ENCODE peak calls at places on chromosomes 7 and 10, in eight cellular contexts. E is fibroblast of pulmonary artery, T is epithelial cell of proximal tubule, N is HepG2, G is A549, R is heart right ventricle, W is colonic mucosa, P is GM23338. M is an unnamed sample.

GRCh38 chr10:11012880-11013279 is 4.8 kb upstream of the CELF2 start:
- DNase-seq in T (no peak), R (no peak), G (no peak), E (no peak), W (no peak), P (no peak), N (no peak), M (no peak)

GRCh38 chr7:85185355-85186082 is 1.3 kb downstream of the SEMA3D start:
- DNase-seq in N (no peak), W (peak), P (peak), G (peak), R (peak), E (peak), T (no peak), M (no peak)

GRCh38 chr7:44517175-44517574 is 24.0 kb downstream of the NPC1L1 start:
- DNase-seq in E (no peak), G (no peak), R (no peak), N (no peak), W (no peak), P (no peak), T (no peak), M (no peak)

GRCh38 chr10:86365346-86366032 is 1.1 kb downstream of the GRID1 start:
- DNase-seq in P (peak), W (no peak), G (no peak), N (no peak), E (no peak), R (no peak), T (no peak), M (no peak)

GRCh38 chr7:34879871-34880270 is 157.4 kb downstream of the DPY19L1 start:
- DNase-seq in R (no peak), E (no peak), G (no peak), T (no peak), N (no peak), W (no peak), P (no peak), M (no peak)

GRCh38 chr10:47047577-47048532 is 136.6 kb downstream of the PTPN20 start:
- DNase-seq in W (peak), G (peak), N (peak), T (no peak), E (peak), R (peak), P (peak), M (no peak)

GRCh38 chr10:48671914-48672595 is 12.6 kb upstream of the WDFY4 start:
- DNase-seq in N (no peak), G (no peak), T (no peak), W (no peak), P (no peak), R (no peak), E (no peak), M (no peak)

GRCh38 chr7:82816272-82816671 is 346.4 kb downstream of the PCLO start:
- DNase-seq in T (no peak), R (no peak), W (no peak), P (peak), E (no peak), G (no peak), N (no peak), M (no peak)

GRCh38 chr10:131252586-131253276 is 58.8 kb downstream of the TCERG1L start:
- DNase-seq in N (no peak), W (no peak), R (no peak), G (no peak), T (no peak), P (no peak), E (no peak), M (no peak)

GRCh38 chr7:27840314-27840713 is 100.4 kb downstream of the TAX1BP1 start:
- DNase-seq in P (no peak), R (no peak), G (no peak), W (no peak), T (no peak), E (no peak), N (no peak), M (no peak)

GRCh38 chr10:31650010-31650409 is 278.6 kb downstream of the ARHGAP12 start:
- DNase-seq in E (peak), N (no peak), W (peak), G (peak), P (no peak), R (peak), T (no peak), M (peak)

GRCh38 chr10:42987575-42987974 is 89.3 kb upstream of the RET start:
- DNase-seq in T (no peak), G (no peak), N (no peak), E (no peak), P (no peak), W (peak), R (no peak), M (no peak)

GRCh38 chr7:14210075-14210474 is 220.6 kb upstream of the ETV1 start:
- DNase-seq in E (no peak), G (no peak), P (no peak), N (no peak), W (no peak), T (no peak), R (no peak), M (no peak)

GRCh38 chr10:44992070-44992731 is 8.5 kb upstream of the ZNF22 start:
- DNase-seq in R (peak), N (no peak), T (no peak), E (no peak), P (no peak), G (no peak), W (peak), M (no peak)

GRCh38 chr10:67506083-67506756 is 189.8 kb downstream of the CTNNA3 start:
- DNase-seq in G (no peak), P (no peak), W (no peak), N (no peak), E (no peak), T (no peak), R (no peak), M (no peak)

GRCh38 chr7:24756989-24757798 is at the start of gene GSDME:
- DNase-seq in R (peak), G (peak), T (no peak), W (peak), E (peak), P (peak), N (peak), M (no peak)

GRCh38 chr7:142376356-142376997 is 118.6 kb upstream of the PRSS58 start:
- DNase-seq in G (no peak), R (no peak), T (no peak), N (no peak), E (peak), W (no peak), P (no peak), M (no peak)

GRCh38 chr10:51937313-51937712 is 237.9 kb upstream of the CSTF2T start:
- DNase-seq in W (no peak), N (no peak), G (no peak), R (no peak), P (no peak), T (no peak), E (peak), M (no peak)

GRCh38 chr7:87411186-87411585 is 64.3 kb downstream of the ABCB4 start:
- DNase-seq in P (no peak), W (no peak), R (no peak), N (no peak), G (no peak), E (no peak), T (no peak), M (no peak)

GRCh38 chr7:30548762-30549344 is 44.2 kb upstream of the GGCT start:
- DNase-seq in G (peak), E (peak), W (peak), P (peak), T (no peak), N (peak), R (peak), M (no peak)

GRCh38 chr7:50555594-50556140 is 9.5 kb downstream of the DDC start:
- DNase-seq in G (no peak), W (no peak), T (no peak), N (no peak), R (no peak), E (no peak), P (no peak), M (no peak)

DNA sequence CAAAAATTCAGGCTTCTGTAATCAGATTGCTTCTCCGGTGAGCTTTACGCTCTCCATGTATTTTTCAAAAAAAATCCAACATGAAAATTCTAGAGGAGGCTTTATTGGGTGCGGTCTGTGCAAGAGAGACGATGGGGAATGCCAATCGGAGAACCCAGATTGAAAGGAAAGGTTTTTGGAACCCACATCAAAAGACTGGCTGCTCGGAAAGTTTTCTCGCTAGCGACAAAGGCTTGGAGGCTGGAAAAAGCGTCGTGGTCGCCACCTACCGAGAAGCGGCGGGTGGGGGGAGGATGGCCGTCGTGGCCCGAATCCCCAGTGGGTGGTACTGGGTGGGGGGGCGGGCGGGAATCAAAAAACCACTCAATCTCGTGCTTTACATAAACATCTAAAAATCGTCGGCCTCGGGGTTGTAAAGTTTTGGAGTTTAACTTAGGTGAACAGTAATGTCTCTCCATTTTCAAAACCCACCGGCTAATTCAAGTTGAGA is 1.1 kb upstream of the GTF2I start:
- DNase-seq in N (peak), W (peak), T (no peak), R (peak), G (peak), E (no peak), P (peak), M (no peak)
- TF ChIP-seq CTCF in N (peak), W (no peak), T (no peak), R (peak), G (peak), E (no peak), P (peak), M (peak)

DNA sequence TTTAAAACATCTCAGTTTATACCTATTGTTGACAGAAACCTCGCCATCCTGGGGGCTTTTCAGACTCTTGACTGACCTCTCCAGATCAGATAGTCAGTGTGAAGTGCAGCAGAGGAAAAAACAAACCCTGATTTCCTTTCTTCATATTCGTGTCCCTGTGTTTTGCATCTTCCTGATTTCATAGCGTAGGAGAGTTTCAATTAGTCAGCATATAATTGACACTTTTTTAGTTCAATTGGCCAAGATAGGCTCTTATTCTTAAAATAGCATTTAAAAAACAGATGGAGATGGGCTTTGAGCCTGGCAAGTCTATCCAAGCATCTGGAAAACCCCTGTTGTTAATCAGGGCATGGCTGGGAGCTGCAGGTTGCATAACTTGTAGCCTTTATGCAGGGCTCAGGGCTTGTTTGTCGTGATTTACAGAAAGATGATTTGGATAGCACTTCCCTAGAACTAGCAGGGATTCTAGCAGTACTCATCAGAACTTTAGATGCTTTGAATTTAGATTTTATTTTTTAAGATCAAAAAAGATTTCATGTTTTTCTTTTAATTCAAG is 270.6 kb upstream of the FZD8 start:
- DNase-seq in W (no peak), T (peak), N (no peak), P (peak), G (no peak), R (no peak), E (peak), M (peak)
- H3K4me3 ChIP-seq in W (no peak), T (no peak), N (no peak), P (no peak), G (no peak), R (no peak), E (no peak), M (no peak)

GRCh38 chr7:151981223-151981622 is 25.0 kb downstream of the GALNTL5 start:
- DNase-seq in P (no peak), E (no peak), W (no peak), G (no peak), T (no peak), R (no peak), N (no peak), M (no peak)

GRCh38 chr7:151987748-151988529 is 31.7 kb downstream of the GALNTL5 start:
- DNase-seq in N (no peak), T (no peak), P (peak), G (no peak), W (no peak), E (peak), R (peak), M (no peak)

GRCh38 chr7:151990567-151990966 is 34.3 kb downstream of the GALNTL5 start:
- DNase-seq in N (no peak), E (peak), P (peak), W (no peak), T (no peak), G (peak), R (no peak), M (no peak)

GRCh38 chr7:151982806-151983205 is 26.6 kb downstream of the GALNTL5 start:
- DNase-seq in N (no peak), T (no peak), P (no peak), R (no peak), G (no peak), E (no peak), W (no peak), M (no peak)

GRCh38 chr7:151984612-151985011 is 28.4 kb downstream of the GALNTL5 start:
- DNase-seq in T (no peak), P (peak), R (no peak), E (no peak), N (peak), G (no peak), W (no peak), M (no peak)
- TF ChIP-seq CTCF in T (no peak), P (peak), R (no peak), E (no peak), N (peak), G (no peak), W (no peak), M (no peak)

GRCh38 chr10:125014984-125015944 is 73.3 kb downstream of the ZRANB1 start:
- DNase-seq in T (no peak), N (no peak), E (no peak), W (no peak), R (peak), G (no peak), P (no peak), M (no peak)

GRCh38 chr10:125017547-125018298 is 75.8 kb downstream of the ZRANB1 start:
- DNase-seq in N (no peak), G (no peak), E (no peak), P (no peak), R (no peak), T (no peak), W (no peak), M (no peak)

GRCh38 chr10:125016611-125017202 is 74.8 kb downstream of the ZRANB1 start:
- DNase-seq in N (no peak), G (no peak), T (no peak), P (no peak), R (peak), W (no peak), E (peak), M (no peak)

GRCh38 chr10:125014086-125014830 is 72.3 kb downstream of the ZRANB1 start:
- DNase-seq in P (no peak), E (no peak), W (no peak), N (no peak), T (no peak), G (no peak), R (peak), M (no peak)

DNA sequence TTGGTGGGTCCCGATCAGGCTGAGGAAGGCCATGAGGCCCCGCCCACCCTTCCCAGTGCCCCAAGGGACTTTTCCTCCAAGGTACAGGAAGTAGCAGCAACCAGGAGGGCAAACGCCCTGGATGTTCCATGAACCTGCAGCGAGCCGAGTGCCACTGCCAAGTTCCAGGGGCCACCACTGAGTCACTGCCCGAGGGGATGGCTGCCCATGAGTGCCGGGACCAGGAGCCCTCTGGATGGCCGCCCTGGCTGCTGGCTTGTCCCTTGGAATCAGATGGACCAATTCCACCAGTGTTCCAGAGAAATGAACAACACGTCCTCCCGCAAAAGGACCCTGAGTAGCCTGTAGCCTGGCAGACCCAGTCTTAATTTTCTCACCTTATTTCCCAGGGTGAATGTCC is 74.2 kb downstream of the ZRANB1 start:
- DNase-seq in G (no peak), R (no peak), N (no peak), P (no peak), E (no peak), T (no peak), W (no peak), M (no peak)
- H3K4me3 ChIP-seq in G (no peak), R (no peak), N (no peak), P (no peak), E (no peak), T (no peak), W (no peak), M (no peak)

GRCh38 chr10:128318366-128318765 is 192.1 kb upstream of the MKI67 start:
- DNase-seq in E (no peak), R (no peak), P (no peak), W (no peak), G (no peak), T (no peak), N (no peak), M (no peak)
- TF ChIP-seq CTCF in E (no peak), R (no peak), P (no peak), W (no peak), G (no peak), T (no peak), N (no peak), M (no peak)